ENCODE peak calls at places on chromosomes 3 and 15, in five cellular contexts. Q is mesenchymal stem cell, B is IMR-90, T is trophoblast cell, G is neuronal stem cell. U is an unnamed sample.

GRCh38 chr15:55796321-55796965 is 53.5 kb upstream of the PRTG start:
- DNase-seq in G (no peak), Q (peak), B (peak), T (no peak), U (no peak)

GRCh38 chr3:162517110-162517509 is 1020.5 kb downstream of the OTOL1 start:
- DNase-seq in G (no peak), T (no peak), B (no peak), Q (no peak), U (no peak)

GRCh38 chr15:67407709-67408257 is 113.1 kb upstream of the C15orf61 start:
- DNase-seq in B (no peak), Q (no peak), G (no peak), T (no peak), U (no peak)

GRCh38 chr3:50525987-50526386 is 22.6 kb upstream of the CACNA2D2 start:
- DNase-seq in G (no peak), B (peak), Q (peak), T (peak), U (peak)

GRCh38 chr3:126270145-126270811 is 86.9 kb downstream of the KLF15 start:
- DNase-seq in G (no peak), Q (no peak), T (no peak), B (peak), U (no peak)

GRCh38 chr3:43290961-43291360 is 4.6 kb downstream of the SNRK start:
- DNase-seq in B (peak), T (no peak), Q (peak), G (no peak), U (no peak)

GRCh38 chr3:46429671-46430070 is 22.6 kb downstream of the CCRL2 start:
- DNase-seq in G (no peak), T (peak), B (no peak), Q (no peak), U (no peak)

GRCh38 chr3:36944012-36944640 is 728 bp downstream of the TRANK1 start:
- DNase-seq in T (peak), B (peak), Q (peak), G (peak), U (peak)

GRCh38 chr15:89912674-89913396 is at the start of gene ARPIN:
- DNase-seq in Q (peak), B (peak), T (peak), G (peak), U (peak)

GRCh38 chr3:117114517-117115265 is 405.1 kb downstream of the TUSC7 start:
- DNase-seq in B (no peak), Q (no peak), G (no peak), T (no peak), U (peak)

GRCh38 chr3:128723477-128723876 is 2.5 kb upstream of the RAB7A start:
- DNase-seq in B (no peak), T (no peak), G (no peak), Q (no peak), U (no peak)

GRCh38 chr3:128725547-128725931 is 444 bp upstream of the RAB7A start:
- DNase-seq in G (no peak), B (no peak), T (no peak), Q (no peak), U (no peak)

GRCh38 chr3:128725932-128726690 is at the start of gene RAB7A:
- DNase-seq in G (peak), T (peak), Q (peak), B (peak), U (peak)

GRCh38 chr3:128726691-128727031 is 678 bp downstream of the RAB7A start:
- DNase-seq in T (peak), G (peak), Q (peak), B (peak), U (peak)

DNA sequence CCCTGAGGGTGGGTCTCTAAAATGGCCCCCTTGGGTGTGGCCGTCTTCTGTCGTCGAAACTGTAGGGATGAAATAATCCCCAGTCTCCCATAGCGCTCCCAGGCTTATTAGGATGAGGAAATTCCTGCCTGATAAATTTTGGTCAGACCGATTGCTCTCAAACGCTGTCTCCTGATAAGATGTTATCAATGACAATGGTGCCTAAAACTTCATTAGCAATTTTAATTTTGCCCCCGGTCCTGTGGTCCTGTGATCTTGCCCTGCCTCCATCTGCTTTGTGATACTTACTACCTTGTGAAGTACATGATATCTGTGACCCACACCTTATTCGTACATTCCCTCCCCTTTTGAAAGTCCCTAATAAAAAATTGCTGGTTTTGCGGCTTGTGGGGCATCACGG is 5.1 kb upstream of the RAB7A start:
- DNase-seq in B (no peak), T (no peak), Q (no peak), G (no peak), U (peak)
- H3K18ac ChIP-seq in B (no peak), T (no peak), Q (no peak), G (no peak), U (no peak)

GRCh38 chr3:98326494-98326893 is 27.2 kb upstream of the OR5K4 start:
- DNase-seq in Q (no peak), G (no peak), B (no peak), T (no peak), U (no peak)
- H3K4me3 ChIP-seq in Q (no peak), G (no peak), B (no peak), T (no peak), U (no peak)

GRCh38 chr3:75337226-75337900 is 326.8 kb upstream of the FRG2C start:
- DNase-seq in G (no peak), B (no peak), Q (no peak), T (no peak), U (no peak)

GRCh38 chr3:75342425-75342824 is 321.7 kb upstream of the FRG2C start:
- DNase-seq in Q (no peak), T (no peak), B (no peak), G (no peak), U (no peak)

GRCh38 chr3:75338342-75338741 is 325.8 kb upstream of the FRG2C start:
- DNase-seq in B (no peak), T (no peak), G (no peak), Q (no peak), U (no peak)

DNA sequence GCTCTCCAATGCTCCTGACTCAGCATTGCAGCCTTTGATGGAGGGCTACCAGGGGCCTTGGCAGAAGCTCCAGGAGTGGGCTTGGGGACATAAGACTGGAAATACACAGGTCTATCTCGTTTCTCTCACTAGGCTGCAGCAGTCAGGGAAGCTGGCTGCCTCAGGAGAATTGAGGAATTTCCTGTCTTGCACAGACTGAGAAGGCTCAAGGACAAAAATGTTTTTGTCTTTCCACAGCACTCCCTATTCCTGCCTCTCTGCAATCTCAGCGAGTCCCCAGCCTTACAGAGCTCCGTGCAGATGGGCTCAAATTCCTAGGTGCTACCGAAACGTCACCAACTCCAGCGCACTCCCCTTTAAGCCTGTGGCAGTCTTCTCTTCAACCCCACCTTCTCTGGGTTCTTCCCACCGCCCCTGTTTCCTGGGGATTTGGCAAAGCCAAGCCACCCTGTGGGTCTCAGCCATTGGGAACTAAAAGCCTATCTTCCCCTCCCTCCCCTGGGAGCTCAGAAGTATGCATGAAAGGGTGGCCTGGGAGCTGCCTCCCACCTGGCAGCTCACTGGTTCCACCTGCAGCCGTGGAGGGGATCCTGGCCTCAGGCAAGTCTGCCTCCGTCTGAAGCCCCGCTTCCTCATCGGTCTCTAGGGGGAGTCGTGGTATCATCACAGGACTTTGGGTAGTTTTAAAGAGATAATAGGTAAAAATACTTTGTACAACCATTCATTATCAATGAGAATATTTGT is 322.6 kb upstream of the FRG2C start:
- DNase-seq in Q (no peak), B (no peak), T (no peak), G (no peak), U (peak)
- H3K18ac ChIP-seq in Q (no peak), B (no peak), T (no peak), G (no peak), U (no peak)

DNA sequence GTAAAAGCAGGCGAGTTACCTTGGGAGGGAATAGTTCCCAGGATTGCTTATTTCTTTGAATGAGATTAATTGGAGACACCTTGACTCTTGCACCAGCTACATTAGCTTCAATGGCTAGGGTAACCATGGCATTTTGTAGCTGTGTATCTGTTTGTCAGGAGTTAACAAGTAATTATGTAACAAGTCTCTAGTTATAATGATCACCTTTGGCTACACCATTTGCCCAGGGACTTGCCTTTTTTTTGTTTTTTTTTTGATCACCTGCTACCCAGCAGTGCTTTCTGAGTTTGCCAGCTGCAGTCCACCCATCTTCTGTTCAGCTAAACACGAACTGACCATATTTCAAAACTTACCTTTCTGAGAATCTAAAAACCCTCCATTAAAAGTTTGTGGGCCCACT is 2.2 kb downstream of the MED12L start:
- DNase-seq in T (no peak), B (no peak), G (no peak), Q (no peak), U (no peak)
- H3K4me3 ChIP-seq in T (no peak), B (no peak), G (peak), Q (no peak), U (no peak)

DNA sequence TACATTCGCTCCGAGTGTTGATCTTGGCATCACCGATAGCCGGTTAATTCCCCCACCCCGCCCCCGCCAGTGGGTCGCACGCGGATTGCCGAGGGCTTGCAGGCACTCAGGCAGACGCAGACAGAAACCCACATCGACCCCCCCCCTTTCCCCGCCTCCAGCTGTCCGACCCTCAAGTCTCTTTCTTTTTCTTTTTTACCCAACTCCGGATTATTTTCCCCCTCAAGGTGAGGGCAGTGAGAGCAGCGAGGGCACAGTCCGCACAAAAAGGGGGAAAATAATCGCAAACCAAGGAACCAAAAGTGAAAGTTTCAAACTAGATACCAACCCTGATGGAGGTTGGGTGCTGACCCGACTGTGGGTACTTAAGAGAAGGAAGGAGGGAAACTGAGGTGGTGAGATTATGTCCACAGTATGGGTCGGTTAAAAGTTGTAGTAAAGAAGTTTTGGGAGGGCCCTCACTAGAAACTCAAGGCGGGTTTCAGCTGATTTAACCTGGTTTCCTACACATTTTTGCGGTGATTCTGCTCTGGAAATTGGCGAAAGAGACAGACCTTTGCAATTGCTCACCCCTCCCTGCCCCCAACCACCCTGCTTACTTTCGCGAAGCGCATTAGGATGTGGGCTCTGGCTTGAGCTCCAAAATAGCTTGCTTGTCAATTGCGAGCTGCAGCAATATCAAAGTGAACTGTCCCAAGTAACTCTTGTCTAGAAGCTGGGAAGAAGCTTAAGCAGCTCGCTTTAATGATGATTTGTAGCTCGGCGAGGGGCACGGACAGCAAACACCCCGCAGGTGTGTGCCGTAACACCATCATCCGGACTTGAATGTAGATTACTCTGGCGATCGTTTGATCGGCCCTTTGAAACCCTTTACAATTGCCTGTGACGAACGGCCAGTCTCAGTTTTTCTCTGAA is 15.7 kb downstream of the SOX2 start:
- DNase-seq in B (no peak), G (no peak), T (no peak), Q (peak), U (peak)
- H3K18ac ChIP-seq in B (no peak), G (peak), T (no peak), Q (no peak), U (no peak)

GRCh38 chr15:70375586-70375985 is 277.9 kb upstream of the TLE3 start:
- DNase-seq in G (no peak), B (no peak), T (no peak), Q (no peak), U (no peak)
- H3K4me3 ChIP-seq in G (no peak), B (no peak), T (no peak), Q (no peak), U (no peak)

DNA sequence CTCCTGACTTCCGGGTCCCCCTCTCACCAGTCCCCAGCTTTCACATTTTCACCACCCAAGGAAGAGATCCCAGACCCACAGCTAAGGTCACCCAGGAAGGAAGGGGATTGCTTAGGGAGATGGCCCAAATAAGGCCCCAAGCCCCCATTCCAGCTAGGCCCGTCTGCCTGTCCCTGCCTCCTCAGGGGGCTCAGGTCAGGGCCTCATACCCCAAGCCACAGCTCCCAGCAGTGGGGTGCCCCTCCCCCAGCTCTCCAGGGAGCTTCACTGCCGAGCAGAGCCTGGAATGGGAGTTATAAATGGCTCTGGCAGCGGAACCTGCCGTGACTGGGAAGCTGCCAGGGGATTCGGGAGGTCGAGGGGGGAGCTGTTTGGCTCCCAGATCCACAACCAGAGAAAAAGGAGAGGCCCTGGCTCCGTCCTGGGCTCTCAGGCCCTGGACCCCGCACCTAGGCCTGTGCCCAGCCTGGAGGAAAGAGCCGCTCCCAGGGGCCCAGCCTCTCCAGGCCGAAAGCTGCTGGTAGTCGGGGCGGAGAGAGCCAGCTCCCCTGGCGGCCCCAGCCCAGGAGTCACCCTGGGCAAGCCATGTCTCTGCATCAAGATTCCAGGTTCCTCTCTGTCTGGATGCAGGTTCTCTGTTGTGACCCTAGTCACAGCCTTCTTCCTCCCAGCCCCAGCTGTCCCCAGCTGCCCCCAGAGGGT is 550 bp downstream of the CCDC9B start:
- DNase-seq in G (no peak), B (peak), T (peak), Q (peak), U (no peak)
- H3K18ac ChIP-seq in G (peak), B (peak), T (no peak), Q (peak), U (no peak)

GRCh38 chr3:72100626-72101187 is 315.8 kb upstream of the PROK2 start:
- DNase-seq in T (peak), Q (peak), B (peak), G (peak), U (peak)
- H3K4me3 ChIP-seq in T (peak), Q (peak), B (peak), G (peak), U (peak)

GRCh38 chr15:70765504-70766281 is 2.3 kb upstream of the UACA start:
- DNase-seq in T (no peak), Q (peak), B (peak), G (no peak), U (no peak)
- H3K18ac ChIP-seq in T (no peak), Q (no peak), B (no peak), G (no peak), U (peak)

GRCh38 chr3:15475161-15475560 is 46.3 kb downstream of the COLQ start:
- DNase-seq in Q (no peak), G (no peak), B (no peak), T (no peak), U (no peak)

GRCh38 chr3:15476378-15476777 is 45.1 kb downstream of the COLQ start:
- DNase-seq in T (peak), G (no peak), Q (no peak), B (peak), U (no peak)

GRCh38 chr3:15479602-15480248 is 41.8 kb downstream of the COLQ start:
- DNase-seq in G (no peak), B (no peak), Q (no peak), T (no peak), U (no peak)

GRCh38 chr3:15478300-15478979 is 43.1 kb downstream of the COLQ start:
- DNase-seq in Q (no peak), G (no peak), B (no peak), T (no peak), U (no peak)
- H3K4me3 ChIP-seq in Q (no peak), G (no peak), B (no peak), T (no peak), U (no peak)